ENCODE peak calls at places on chromosomes 1 and 21, in six cellular contexts. G, J, R, U, F and M are unnamed samples.
A peak's percentile ranks its signal among the peaks of the same experiment; 100 is the strongest.

GRCh38 chr1:66374561-66375111 is 159.3 kb upstream of the SGIP1 start:
- DNase-seq in F (no peak), U (no peak), R (peak; percentile 96), J (no peak), G (no peak), M (no peak)

GRCh38 chr1:181858135-181858534 is 203.4 kb downstream of the ZNF648 start:
- DNase-seq in F (no peak), R (no peak), U (no peak), J (no peak), G (no peak), M (no peak)

GRCh38 chr1:147515046-147515869 is 26.0 kb upstream of the BCL9 start:
- DNase-seq in R (no peak), G (no peak), U (peak; percentile 87), J (no peak), F (no peak), M (no peak)

GRCh38 chr1:33653226-33653625 is 180.8 kb downstream of the ZSCAN20 start:
- DNase-seq in U (no peak), J (no peak), R (no peak), F (no peak), G (no peak), M (no peak)

GRCh38 chr1:90386899-90387334 is 330.2 kb downstream of the BARHL2 start:
- DNase-seq in G (no peak), R (no peak), F (no peak), J (no peak), U (no peak), M (no peak)

GRCh38 chr1:93093332-93094006 is 14.4 kb downstream of the MTF2 start:
- DNase-seq in F (no peak), U (no peak), J (no peak), R (no peak), G (no peak), M (no peak)

GRCh38 chr1:94648225-94649007 is 106.9 kb upstream of the F3 start:
- DNase-seq in U (no peak), R (no peak), F (no peak), J (peak; percentile 21), G (no peak), M (no peak)

GRCh38 chr1:15525043-15525958 is 1.3 kb upstream of the CASP9 start:
- DNase-seq in G (no peak), U (peak; percentile 93), F (no peak), J (peak; percentile 93), R (peak; percentile 89), M (peak; percentile 78)

GRCh38 chr1:43147625-43148319 is 24.3 kb downstream of the EBNA1BP2 start:
- DNase-seq in J (peak; percentile 60), R (no peak), U (peak; percentile 6), F (peak; percentile 94), G (peak; percentile 37), M (peak; percentile 18)

GRCh38 chr21:35172231-35172630 is 123.1 kb upstream of the RUNX1 start:
- DNase-seq in U (no peak), R (no peak), G (no peak), F (no peak), J (no peak), M (no peak)

GRCh38 chr1:40309374-40310128 is 7.5 kb downstream of the COL9A2 start:
- DNase-seq in G (no peak), F (no peak), J (no peak), R (no peak), U (no peak), M (no peak)

GRCh38 chr1:226128487-226129075 is 58.0 kb downstream of the ACBD3 start:
- DNase-seq in R (no peak), F (no peak), J (no peak), U (peak; percentile 50), G (no peak), M (no peak)

GRCh38 chr1:183472488-183473285 is at the start of gene SMG7:
- DNase-seq in U (no peak), R (no peak), F (no peak), J (peak; percentile 72), G (peak; percentile 13), M (peak; percentile 29)
- TF ChIP-seq POLR2AphosphoS5 in U (peak; percentile 59), R (no peak), F (no peak), J (no peak), G (no peak), M (peak; percentile 50)

GRCh38 chr21:36428789-36429671 is 43.8 kb downstream of the CHAF1B start:
- DNase-seq in R (no peak), U (no peak), F (no peak), G (no peak), J (no peak), M (no peak)
- TF ChIP-seq POLR2A in R (no peak), U (no peak), F (no peak), G (no peak), J (no peak), M (no peak)

GRCh38 chr1:108209456-108210108 is 9.4 kb upstream of the SLC25A24 start:
- DNase-seq in F (no peak), G (no peak), R (no peak), J (no peak), U (no peak), M (no peak)
- TF ChIP-seq TAF1 in F (no peak), G (no peak), R (no peak), J (no peak), U (no peak), M (no peak)

DNA sequence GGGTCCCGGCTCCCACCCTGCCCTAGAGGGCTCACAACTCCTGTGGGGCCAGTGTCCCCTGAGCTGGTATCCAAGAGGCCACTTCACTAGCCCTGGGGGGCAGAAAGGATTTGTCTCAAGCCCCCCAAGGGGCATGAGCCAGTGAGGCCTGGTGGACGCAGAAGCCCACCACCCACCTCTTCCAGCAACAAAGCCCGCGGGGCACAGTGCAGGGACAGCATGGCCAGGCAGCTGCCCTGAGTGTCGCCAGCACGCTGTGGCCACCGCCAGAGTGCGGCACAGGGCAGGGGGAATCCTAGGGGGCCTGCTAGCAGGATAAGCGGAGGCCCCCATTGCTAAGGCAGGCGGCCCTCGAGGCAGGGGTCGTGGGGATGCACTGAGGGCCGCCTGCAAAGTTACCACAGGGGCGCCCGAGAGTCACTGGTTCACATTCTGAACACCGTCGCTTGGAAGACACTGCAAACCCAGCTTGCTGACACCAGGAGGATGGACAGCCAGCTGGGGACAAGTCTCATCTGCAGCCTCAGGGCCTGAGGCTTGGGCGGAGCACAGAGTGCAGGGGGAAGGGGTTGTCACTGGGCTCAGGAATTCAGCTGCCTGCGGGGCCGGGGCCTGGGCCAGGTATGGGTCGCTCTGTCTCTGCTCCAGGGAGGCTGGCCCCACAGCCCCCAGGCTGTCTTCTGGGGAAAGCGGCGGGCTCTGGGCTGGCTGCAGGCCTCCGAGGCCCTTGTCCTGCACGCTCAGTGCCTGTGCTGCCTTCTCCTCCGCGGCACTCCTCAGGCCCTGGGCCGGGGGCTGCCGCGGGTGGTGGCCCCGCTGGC is 26.8 kb downstream of the SLC19A1 start:
- DNase-seq in F (no peak), J (no peak), U (no peak), R (no peak), G (no peak), M (no peak)
- TF ChIP-seq POLR2AphosphoS5 in F (no peak), J (no peak), U (no peak), R (no peak), G (no peak), M (no peak)

GRCh38 chr1:27862671-27863551 is 9.4 kb upstream of the THEMIS2 start:
- DNase-seq in G (no peak), R (peak; percentile 76), F (no peak), J (no peak), U (no peak), M (no peak)
- TF ChIP-seq POLR2A in G (no peak), R (no peak), F (no peak), J (no peak), U (no peak), M (no peak)

GRCh38 chr1:145956776-145957442 is 908 bp downstream of the LIX1L start:
- DNase-seq in U (no peak), R (no peak), J (no peak), G (no peak), F (no peak), M (no peak)
- TF ChIP-seq TAF1 in U (no peak), R (no peak), J (no peak), G (no peak), F (no peak), M (no peak)

DNA sequence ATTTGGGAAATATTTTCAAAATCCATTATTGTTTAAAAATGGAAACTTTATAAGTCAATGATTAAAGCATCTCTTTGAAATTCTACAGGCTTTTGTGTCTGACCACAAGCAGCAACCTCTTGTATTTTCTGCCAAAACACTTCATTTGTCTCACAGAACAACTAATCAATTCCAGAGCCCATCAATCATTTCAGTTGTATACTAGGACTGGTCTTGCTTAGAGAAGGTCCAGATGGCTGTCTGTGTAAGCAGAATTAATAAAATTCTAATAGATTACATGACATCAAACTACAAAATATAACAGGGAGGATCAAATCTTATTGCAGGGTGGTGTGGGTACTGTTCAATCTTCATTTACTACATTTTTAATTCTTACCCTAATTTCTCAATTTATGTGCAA is 76.4 kb downstream of the ACBD6 start:
- DNase-seq in G (no peak), R (no peak), F (no peak), J (no peak), U (no peak), M (no peak)
- TF ChIP-seq POLR2AphosphoS5 in G (no peak), R (no peak), F (no peak), J (no peak), U (no peak), M (no peak)